ENCODE peak calls at places on chromosomes 13 and 19, in four cellular contexts. I, G, V and D are unnamed samples.

GRCh38 chr19:54708781-54709180 is 15.5 kb upstream of the KIR3DL3 start:
- DNase-seq in G (no peak), I (no peak), V (no peak), D (no peak)

GRCh38 chr13:32224916-32225315 is 90.2 kb downstream of the ZAR1L start:
- DNase-seq in G (no peak), V (peak; percentile 31), I (no peak), D (no peak)

GRCh38 chr19:39407644-39408391 is 1.2 kb downstream of the ZFP36 start:
- DNase-seq in V (no peak), G (no peak), I (no peak), D (no peak)

GRCh38 chr13:113948034-113948742 is 25.7 kb downstream of the C13orf46 start:
- DNase-seq in G (no peak), I (no peak), V (no peak), D (no peak)

GRCh38 chr19:3444695-3445234 is 35.6 kb downstream of the SMIM24 start:
- DNase-seq in G (no peak), V (no peak), I (no peak), D (no peak)

GRCh38 chr13:34040863-34041262 is 222.9 kb downstream of the RFC3 start:
- DNase-seq in G (no peak), I (peak; percentile 17), V (no peak), D (no peak)

GRCh38 chr19:48495391-48495790 is 16.2 kb downstream of the LMTK3 start:
- DNase-seq in V (no peak), G (no peak), I (no peak), D (no peak)

GRCh38 chr13:94325660-94326059 is 153.8 kb downstream of the DCT start:
- DNase-seq in I (no peak), V (peak; percentile 17), G (no peak), D (no peak)

GRCh38 chr13:49997935-49998334 is 1.1 kb downstream of the TRIM13 start:
- DNase-seq in V (no peak), I (peak; percentile 24), G (no peak), D (no peak)

GRCh38 chr19:50377051-50377441 is 789 bp downstream of the NR1H2 start:
- DNase-seq in I (peak; percentile 14), G (no peak), V (no peak), D (no peak)

GRCh38 chr13:88144580-88144979 is 473.4 kb downstream of the SLITRK5 start:
- DNase-seq in I (no peak), V (no peak), G (no peak), D (no peak)

GRCh38 chr13:113461022-113461751 is 7.9 kb upstream of the ADPRHL1 start:
- DNase-seq in I (no peak), G (no peak), V (no peak), D (no peak)

GRCh38 chr19:38975214-38975860 is at the start of gene FBXO17:
- DNase-seq in I (peak; percentile 53), V (peak; percentile 63), G (no peak), D (peak; percentile 77)

GRCh38 chr13:25783480-25784081 is 268.2 kb downstream of the SHISA2 start:
- DNase-seq in V (no peak), I (no peak), G (no peak), D (no peak)

GRCh38 chr13:69296130-69296529 is 811.5 kb upstream of the ATXN8OS start:
- DNase-seq in I (no peak), G (no peak), V (no peak), D (no peak)

GRCh38 chr13:23407996-23408395 is 25.5 kb downstream of the SACS start:
- DNase-seq in I (no peak), G (no peak), V (no peak), D (no peak)

GRCh38 chr19:17575871-17576757 is 20.7 kb downstream of the COLGALT1 start:
- DNase-seq in G (no peak), V (no peak), I (no peak), D (no peak)

GRCh38 chr13:80214521-80214941 is 126.4 kb downstream of the SPRY2 start:
- DNase-seq in I (no peak), V (peak; percentile 59), G (no peak), D (no peak)

GRCh38 chr13:27578121-27579030 is 42.0 kb downstream of the LNX2 start:
- DNase-seq in I (no peak), V (peak; percentile 61), G (no peak), D (no peak)

GRCh38 chr19:46118136-46118535 is 6.4 kb downstream of the IGFL3 start:
- DNase-seq in I (no peak), V (no peak), G (no peak), D (no peak)

GRCh38 chr19:29665826-29666633 is 769 bp downstream of the PLEKHF1 start:
- DNase-seq in G (no peak), I (no peak), V (peak; percentile 66), D (no peak)

GRCh38 chr19:44207126-44207803 is 5.1 kb upstream of the ZNF227 start:
- DNase-seq in I (peak; percentile 91), V (peak; percentile 93), G (peak; percentile 52), D (peak; percentile 77)

GRCh38 chr13:24659239-24659638 is 21.0 kb upstream of the ATP12A start:
- DNase-seq in I (no peak), G (no peak), V (no peak), D (no peak)

GRCh38 chr13:46586766-46587509 is 34.0 kb downstream of the LRCH1 start:
- DNase-seq in V (no peak), I (no peak), G (no peak), D (no peak)

GRCh38 chr19:33660426-33661160 is 38.8 kb downstream of the CHST8 start:
- DNase-seq in G (no peak), I (no peak), V (no peak), D (no peak)

GRCh38 chr13:21596722-21597121 is 7.2 kb downstream of the MICU2 start:
- DNase-seq in G (no peak), V (no peak), I (no peak), D (no peak)

GRCh38 chr19:43229315-43229714 is 23.9 kb upstream of the PSG4 start:
- DNase-seq in I (no peak), G (no peak), V (peak; percentile 10), D (no peak)

GRCh38 chr13:27168870-27169525 is 2.6 kb downstream of the USP12 start:
- DNase-seq in I (peak; percentile 24), V (peak; percentile 39), G (no peak), D (no peak)

GRCh38 chr13:108769213-108770070 is 140.0 kb downstream of the MYO16 start:
- DNase-seq in V (no peak), G (no peak), I (no peak), D (no peak)

GRCh38 chr19:56838930-56839664 is 1.4 kb downstream of the PEG3 start:
- DNase-seq in V (no peak), I (peak; percentile 16), G (no peak), D (no peak)

GRCh38 chr13:22108283-22108897 is 437.5 kb downstream of the FGF9 start:
- DNase-seq in G (no peak), I (no peak), V (peak; percentile 59), D (no peak)

GRCh38 chr13:51520524-51520923 is 63.7 kb upstream of the WDFY2 start:
- DNase-seq in G (no peak), V (peak; percentile 80), I (no peak), D (no peak)

GRCh38 chr19:3142292-3142670 is 6.4 kb downstream of the GNA15 start:
- DNase-seq in G (no peak), I (no peak), V (peak; percentile 87), D (peak; percentile 98)

GRCh38 chr19:54422136-54422535 is 6.9 kb downstream of the TTYH1 start:
- DNase-seq in V (no peak), I (no peak), G (no peak), D (no peak)

GRCh38 chr19:2854849-2855248 is 12.3 kb upstream of the ZNF556 start:
- DNase-seq in G (no peak), I (no peak), V (no peak), D (no peak)

GRCh38 chr19:41402010-41402409 is 4.4 kb downstream of the BCKDHA start:
- DNase-seq in I (no peak), V (no peak), G (no peak), D (no peak)
- TF ChIP-seq POLR2A in I (no peak), V (no peak), G (no peak), D (no peak)

GRCh38 chr19:12723383-12723642 is 419 bp downstream of the TNPO2 start:
- DNase-seq in V (peak; percentile 12), I (no peak), G (no peak), D (no peak)

GRCh38 chr19:12721656-12722565 is 1.8 kb downstream of the TNPO2 start:
- DNase-seq in V (peak; percentile 74), I (peak; percentile 78), G (peak; percentile 75), D (no peak)

GRCh38 chr19:12723643-12724426 is at the start of gene TNPO2:
- DNase-seq in G (peak; percentile 69), V (peak; percentile 62), I (peak; percentile 65), D (no peak)

GRCh38 chr19:12720851-12721655 is 2.7 kb downstream of the TNPO2 start:
- DNase-seq in I (no peak), V (no peak), G (no peak), D (no peak)

GRCh38 chr19:12722566-12723382 is 958 bp downstream of the TNPO2 start:
- DNase-seq in V (peak; percentile 99), G (peak; percentile 97), I (peak; percentile 97), D (peak; percentile 97)
- TF ChIP-seq POLR2A in V (peak; percentile 56), G (peak; percentile 40), I (peak; percentile 62), D (peak; percentile 4)

GRCh38 chr13:20033486-20033885 is 75.0 kb downstream of the ZMYM2 start:
- DNase-seq in I (no peak), G (no peak), V (no peak), D (no peak)

GRCh38 chr13:20035130-20035529 is 76.6 kb downstream of the ZMYM2 start:
- DNase-seq in V (no peak), G (no peak), I (no peak), D (no peak)

GRCh38 chr13:20043207-20043925 is 84.8 kb downstream of the ZMYM2 start:
- DNase-seq in G (no peak), I (no peak), V (no peak), D (no peak)

GRCh38 chr13:20037908-20038307 is 79.4 kb downstream of the ZMYM2 start:
- DNase-seq in G (no peak), I (no peak), V (no peak), D (no peak)
- TF ChIP-seq POLR2A in G (no peak), I (no peak), V (no peak), D (no peak)

GRCh38 chr13:29594710-29595379 is 643 bp downstream of the SLC7A1 start:
- DNase-seq in V (peak; percentile 59), G (peak; percentile 54), I (peak; percentile 49), D (no peak)
- TF ChIP-seq POLR2A in V (peak; percentile 77), G (peak; percentile 42), I (peak; percentile 2), D (peak; percentile 24)

GRCh38 chr19:5149508-5149907 is 180.6 kb downstream of the KDM4B start:
- DNase-seq in I (no peak), V (no peak), G (no peak), D (no peak)

GRCh38 chr19:5147971-5148793 is 179.3 kb downstream of the KDM4B start:
- DNase-seq in V (no peak), G (no peak), I (no peak), D (no peak)

GRCh38 chr19:5149930-5150329 is 181.0 kb downstream of the KDM4B start:
- DNase-seq in I (no peak), V (no peak), G (no peak), D (no peak)

GRCh38 chr19:5147074-5147970 is 178.4 kb downstream of the KDM4B start:
- DNase-seq in G (no peak), V (no peak), I (no peak), D (no peak)

GRCh38 chr19:5148794-5149190 is 179.9 kb downstream of the KDM4B start:
- DNase-seq in V (no peak), I (no peak), G (no peak), D (no peak)
- TF ChIP-seq POLR2A in V (no peak), I (no peak), G (no peak), D (no peak)